ENCODE peak calls at places on chromosome 4, in ten cellular contexts. One of them, this sample, is unnamed.

GRCh38 chr4:104494822-104495559 is at the start of gene CXXC4:
- DNase-seq in GM23248: peak
- DNase-seq in OCI-M1: peak
- DNase-seq in NCI-H460: peak
- DNase-seq in neural crest cell: peak
- DNase-seq in AG04450: no peak
- DNase-seq in Right ventricle myocardium superior: peak
- DNase-seq in NCI-H526: peak
- DNase-seq in globus pallidus: peak
- DNase-seq in NCI-H2081: peak
- DNase-seq in this sample: peak

GRCh38 chr4:5018603-5019002 is 655 bp downstream of the CYTL1 start:
- DNase-seq in GM23248: no peak
- DNase-seq in OCI-M1: no peak
- DNase-seq in NCI-H460: no peak
- DNase-seq in neural crest cell: no peak
- DNase-seq in AG04450: no peak
- DNase-seq in Right ventricle myocardium superior: no peak
- DNase-seq in NCI-H526: no peak
- DNase-seq in globus pallidus: no peak
- DNase-seq in NCI-H2081: no peak
- DNase-seq in this sample: no peak

GRCh38 chr4:66741081-66741480 is 804.2 kb downstream of the CENPC start:
- DNase-seq in GM23248: no peak
- DNase-seq in OCI-M1: no peak
- DNase-seq in NCI-H460: no peak
- DNase-seq in neural crest cell: no peak
- DNase-seq in AG04450: no peak
- DNase-seq in Right ventricle myocardium superior: no peak
- DNase-seq in NCI-H526: no peak
- DNase-seq in globus pallidus: no peak
- DNase-seq in NCI-H2081: no peak
- DNase-seq in this sample: peak

GRCh38 chr4:87236851-87237250 is 16.4 kb upstream of the KLHL8 start:
- DNase-seq in GM23248: peak
- DNase-seq in OCI-M1: no peak
- DNase-seq in NCI-H460: no peak
- DNase-seq in neural crest cell: no peak
- DNase-seq in AG04450: no peak
- DNase-seq in Right ventricle myocardium superior: no peak
- DNase-seq in NCI-H526: no peak
- DNase-seq in globus pallidus: no peak
- DNase-seq in NCI-H2081: no peak
- DNase-seq in this sample: no peak

GRCh38 chr4:128686032-128686465 is 123.5 kb upstream of the JADE1 start:
- DNase-seq in GM23248: no peak
- DNase-seq in OCI-M1: peak
- DNase-seq in NCI-H460: no peak
- DNase-seq in neural crest cell: no peak
- DNase-seq in AG04450: no peak
- DNase-seq in Right ventricle myocardium superior: no peak
- DNase-seq in NCI-H526: no peak
- DNase-seq in globus pallidus: no peak
- DNase-seq in NCI-H2081: no peak
- DNase-seq in this sample: peak

GRCh38 chr4:77147400-77147782 is 9.6 kb upstream of the CCNG2 start:
- DNase-seq in GM23248: no peak
- DNase-seq in OCI-M1: no peak
- DNase-seq in NCI-H460: no peak
- DNase-seq in neural crest cell: no peak
- DNase-seq in AG04450: no peak
- DNase-seq in Right ventricle myocardium superior: no peak
- DNase-seq in NCI-H526: no peak
- DNase-seq in globus pallidus: no peak
- DNase-seq in NCI-H2081: no peak
- DNase-seq in this sample: no peak

GRCh38 chr4:133938061-133938460 is 263.5 kb downstream of the PABPC4L start:
- DNase-seq in GM23248: no peak
- DNase-seq in OCI-M1: no peak
- DNase-seq in NCI-H460: no peak
- DNase-seq in neural crest cell: no peak
- DNase-seq in AG04450: no peak
- DNase-seq in Right ventricle myocardium superior: no peak
- DNase-seq in NCI-H526: no peak
- DNase-seq in globus pallidus: no peak
- DNase-seq in NCI-H2081: no peak
- DNase-seq in this sample: no peak

GRCh38 chr4:159390648-159391047 is 287.8 kb downstream of the RAPGEF2 start:
- DNase-seq in GM23248: peak
- DNase-seq in OCI-M1: no peak
- DNase-seq in NCI-H460: no peak
- DNase-seq in neural crest cell: no peak
- DNase-seq in AG04450: peak
- DNase-seq in Right ventricle myocardium superior: no peak
- DNase-seq in NCI-H526: no peak
- DNase-seq in globus pallidus: no peak
- DNase-seq in NCI-H2081: no peak
- DNase-seq in this sample: peak

GRCh38 chr4:69749771-69750170 is 10.6 kb downstream of the SULT1B1 start:
- DNase-seq in GM23248: peak
- DNase-seq in OCI-M1: peak
- DNase-seq in NCI-H460: no peak
- DNase-seq in neural crest cell: no peak
- DNase-seq in AG04450: no peak
- DNase-seq in Right ventricle myocardium superior: no peak
- DNase-seq in NCI-H526: no peak
- DNase-seq in globus pallidus: no peak
- DNase-seq in NCI-H2081: no peak
- DNase-seq in this sample: peak

GRCh38 chr4:91622925-91623600 is 680.7 kb upstream of the GRID2 start:
- DNase-seq in GM23248: no peak
- DNase-seq in OCI-M1: no peak
- DNase-seq in NCI-H460: no peak
- DNase-seq in neural crest cell: no peak
- DNase-seq in AG04450: no peak
- DNase-seq in Right ventricle myocardium superior: no peak
- DNase-seq in NCI-H526: no peak
- DNase-seq in globus pallidus: no peak
- DNase-seq in NCI-H2081: no peak
- DNase-seq in this sample: no peak

GRCh38 chr4:38672247-38673071 is 8.5 kb downstream of the KLF3 start:
- DNase-seq in GM23248: no peak
- DNase-seq in OCI-M1: peak
- DNase-seq in NCI-H460: no peak
- DNase-seq in neural crest cell: peak
- DNase-seq in AG04450: no peak
- DNase-seq in Right ventricle myocardium superior: no peak
- DNase-seq in NCI-H526: no peak
- DNase-seq in globus pallidus: no peak
- DNase-seq in NCI-H2081: no peak
- DNase-seq in this sample: no peak

GRCh38 chr4:148808416-148808815 is 366.2 kb upstream of the NR3C2 start:
- DNase-seq in GM23248: no peak
- DNase-seq in OCI-M1: no peak
- DNase-seq in NCI-H460: no peak
- DNase-seq in neural crest cell: no peak
- DNase-seq in AG04450: no peak
- DNase-seq in Right ventricle myocardium superior: no peak
- DNase-seq in NCI-H526: no peak
- DNase-seq in globus pallidus: no peak
- DNase-seq in NCI-H2081: no peak
- DNase-seq in this sample: no peak

GRCh38 chr4:54439831-54440243 is 210.7 kb downstream of the PDGFRA start:
- DNase-seq in GM23248: peak
- DNase-seq in OCI-M1: peak
- DNase-seq in NCI-H460: peak
- DNase-seq in neural crest cell: no peak
- DNase-seq in AG04450: no peak
- DNase-seq in Right ventricle myocardium superior: peak
- DNase-seq in NCI-H526: no peak
- DNase-seq in globus pallidus: peak
- DNase-seq in NCI-H2081: no peak
- DNase-seq in this sample: peak

GRCh38 chr4:40548256-40548655 is 81.4 kb downstream of the RBM47 start:
- DNase-seq in GM23248: peak
- DNase-seq in OCI-M1: no peak
- DNase-seq in NCI-H460: no peak
- DNase-seq in neural crest cell: no peak
- DNase-seq in AG04450: no peak
- DNase-seq in Right ventricle myocardium superior: no peak
- DNase-seq in NCI-H526: no peak
- DNase-seq in globus pallidus: no peak
- DNase-seq in NCI-H2081: no peak
- DNase-seq in this sample: no peak

GRCh38 chr4:14289708-14290107 is 662.2 kb upstream of the BOD1L1 start:
- DNase-seq in GM23248: no peak
- DNase-seq in OCI-M1: no peak
- DNase-seq in NCI-H460: no peak
- DNase-seq in neural crest cell: no peak
- DNase-seq in AG04450: no peak
- DNase-seq in Right ventricle myocardium superior: no peak
- DNase-seq in NCI-H526: no peak
- DNase-seq in globus pallidus: no peak
- DNase-seq in NCI-H2081: no peak
- DNase-seq in this sample: peak

GRCh38 chr4:13160906-13161305 is 323.2 kb downstream of the RAB28 start:
- DNase-seq in GM23248: peak
- DNase-seq in OCI-M1: no peak
- DNase-seq in NCI-H460: no peak
- DNase-seq in neural crest cell: no peak
- DNase-seq in AG04450: no peak
- DNase-seq in Right ventricle myocardium superior: no peak
- DNase-seq in NCI-H526: no peak
- DNase-seq in globus pallidus: no peak
- DNase-seq in NCI-H2081: no peak
- DNase-seq in this sample: no peak